ENCODE peak calls at places on chromosomes 1 and 21, in ten cellular contexts. L, F, U, X, O, B, Z, T, A and S are unnamed samples.

GRCh38 chr1:111649227-111649626 is 29.6 kb downstream of the RAP1A start:
- DNase-seq in X (no peak), A (no peak), B (no peak), Z (no peak), T (no peak), U (no peak), F (no peak), O (no peak), L (no peak), S (no peak)

GRCh38 chr1:245225267-245225666 is 70.5 kb downstream of the KIF26B start:
- DNase-seq in A (no peak), F (no peak), T (no peak), O (no peak), X (no peak), L (peak), U (no peak), B (no peak), Z (no peak), S (no peak)

GRCh38 chr1:64121766-64122385 is 81.5 kb upstream of the UBE2U start:
- DNase-seq in F (no peak), A (no peak), X (peak), Z (no peak), B (no peak), L (peak), U (no peak), O (no peak), T (no peak), S (no peak)

GRCh38 chr1:188888387-188888786 is 1589.3 kb downstream of the BRINP3 start:
- DNase-seq in F (no peak), U (no peak), T (no peak), Z (no peak), A (no peak), X (peak), L (peak), O (no peak), B (no peak), S (no peak)

GRCh38 chr1:82731216-82731615 is 930.5 kb downstream of the ADGRL2 start:
- DNase-seq in A (no peak), Z (no peak), X (no peak), L (no peak), O (no peak), U (no peak), T (no peak), F (no peak), B (no peak), S (no peak)

GRCh38 chr1:97190326-97190725 is 468.7 kb downstream of the PTBP2 start:
- DNase-seq in B (no peak), F (no peak), O (peak), U (no peak), T (no peak), A (no peak), L (peak), X (peak), Z (no peak), S (no peak)

GRCh38 chr1:182113879-182114626 is 52.5 kb upstream of the ZNF648 start:
- DNase-seq in L (peak), O (no peak), F (no peak), A (no peak), B (no peak), Z (no peak), X (no peak), U (no peak), T (peak), S (no peak)

GRCh38 chr1:71298633-71299032 is 217.8 kb upstream of the ZRANB2 start:
- DNase-seq in U (no peak), X (no peak), A (no peak), B (no peak), T (no peak), L (no peak), Z (no peak), F (no peak), O (no peak), S (no peak)

GRCh38 chr1:244801246-244801645 is 34.2 kb upstream of the COX20 start:
- DNase-seq in O (peak), F (no peak), X (no peak), T (no peak), Z (peak), B (no peak), A (no peak), U (peak), L (peak), S (no peak)

GRCh38 chr1:79391896-79392295 is 385.4 kb upstream of the ADGRL4 start:
- DNase-seq in B (no peak), L (no peak), U (no peak), A (no peak), O (no peak), F (no peak), T (no peak), X (no peak), Z (no peak), S (no peak)

GRCh38 chr1:32223683-32224082 is 1.5 kb downstream of the EIF3I start:
- DNase-seq in L (no peak), T (no peak), A (no peak), X (no peak), F (no peak), O (no peak), Z (no peak), U (no peak), B (no peak), S (no peak)

GRCh38 chr1:64514197-64514765 is 44.4 kb downstream of the CACHD1 start:
- DNase-seq in B (no peak), A (no peak), X (peak), U (no peak), L (peak), F (no peak), T (no peak), Z (peak), O (peak), S (peak)

GRCh38 chr1:5427026-5427613 is 565.1 kb downstream of the NPHP4 start:
- DNase-seq in X (no peak), O (no peak), F (no peak), U (no peak), L (no peak), A (no peak), B (no peak), T (no peak), Z (peak), S (no peak)

GRCh38 chr1:109890115-109890953 is 20.3 kb upstream of the CSF1 start:
- DNase-seq in L (no peak), B (no peak), O (no peak), Z (no peak), F (no peak), X (no peak), U (no peak), T (no peak), A (no peak), S (no peak)

GRCh38 chr1:66624412-66625060 is 90.6 kb downstream of the SGIP1 start:
- DNase-seq in Z (no peak), T (no peak), F (no peak), U (no peak), X (peak), O (no peak), L (peak), A (no peak), B (no peak), S (no peak)

GRCh38 chr1:155871390-155871789 is 12.0 kb downstream of the SYT11 start:
- DNase-seq in L (peak), Z (peak), F (no peak), X (no peak), A (no peak), T (peak), O (no peak), U (peak), B (no peak), S (no peak)

GRCh38 chr21:44737706-44738354 is 26.5 kb upstream of the TSPEAR start:
- DNase-seq in Z (no peak), B (no peak), L (peak), T (no peak), O (no peak), A (no peak), X (peak), F (no peak), U (no peak), S (no peak)

GRCh38 chr1:81545734-81546133 is 255.0 kb upstream of the ADGRL2 start:
- DNase-seq in A (no peak), T (no peak), F (no peak), L (no peak), X (no peak), U (no peak), O (no peak), B (no peak), Z (no peak), S (no peak)

GRCh38 chr1:166951050-166951449 is 24.3 kb downstream of the ILDR2 start:
- DNase-seq in O (no peak), F (no peak), A (no peak), B (no peak), Z (peak), X (no peak), U (no peak), T (no peak), L (no peak), S (no peak)

GRCh38 chr1:98104285-98104684 is 183.5 kb upstream of the DPYD start:
- DNase-seq in L (peak), X (peak), Z (no peak), F (no peak), O (peak), A (no peak), B (no peak), U (no peak), T (no peak), S (no peak)

GRCh38 chr1:110235181-110235838 is 25.2 kb downstream of the KCNC4 start:
- DNase-seq in U (no peak), X (no peak), T (no peak), F (no peak), B (no peak), A (no peak), L (peak), Z (no peak), O (no peak), S (no peak)

GRCh38 chr21:44872568-44873355 is 728 bp downstream of the PTTG1IP start:
- DNase-seq in O (peak), B (no peak), L (peak), X (peak), T (no peak), Z (no peak), F (no peak), A (peak), U (peak), S (peak)

GRCh38 chr21:43355925-43356289 is 71.0 kb downstream of the SIK1 start:
- DNase-seq in F (no peak), U (no peak), B (no peak), X (no peak), T (no peak), O (no peak), Z (peak), A (no peak), L (no peak), S (peak)